ENCODE peak calls at places on chromosomes 1 and 21, in six cellular contexts. G is sigmoid colon, P is adrenal gland, C is BE2C, V is neural progenitor cell, I is breast epithelium. X is an unnamed sample.

GRCh38 chr1:12158362-12159092 is 8.3 kb upstream of the TNFRSF1B start:
- DNase-seq in G (no peak), C (no peak), V (peak; percentile 79), I (no peak), P (no peak), X (no peak)

GRCh38 chr1:39902121-39902807 is 547 bp upstream of the MYCL start:
- DNase-seq in V (no peak), I (peak; percentile 82), G (no peak), P (peak; percentile 52), C (peak; percentile 58), X (peak; percentile 67)

GRCh38 chr21:44519346-44520325 is 20.4 kb downstream of the KRTAP10-1 start:
- DNase-seq in P (no peak), V (no peak), I (no peak), C (no peak), G (no peak), X (no peak)

GRCh38 chr1:10943991-10944730 is 68.3 kb upstream of the TARDBP start:
- DNase-seq in C (peak; percentile 68), I (no peak), G (no peak), P (peak; percentile 22), V (no peak), X (peak; percentile 58)

GRCh38 chr1:172637522-172637921 is 21.4 kb upstream of the FASLG start:
- DNase-seq in C (no peak), G (no peak), V (no peak), P (no peak), I (no peak), X (no peak)

GRCh38 chr1:117655220-117655577 is 49.4 kb downstream of the TENT5C start:
- DNase-seq in V (no peak), C (peak; percentile 27), G (no peak), P (no peak), I (no peak), X (no peak)

GRCh38 chr1:65148548-65149390 is 766 bp downstream of the AK4 start:
- DNase-seq in G (peak; percentile 85), P (peak; percentile 18), I (no peak), C (peak; percentile 30), V (peak; percentile 61), X (peak; percentile 44)

GRCh38 chr1:94092210-94092613 is 28.7 kb downstream of the ABCA4 start:
- DNase-seq in I (no peak), V (no peak), C (no peak), P (peak; percentile 39), G (peak; percentile 60), X (no peak)

GRCh38 chr1:32818804-32819541 is 1.5 kb downstream of the S100PBP start:
- DNase-seq in C (no peak), I (no peak), G (no peak), V (no peak), P (no peak), X (no peak)

GRCh38 chr1:222084996-222085395 is 343.1 kb upstream of the DUSP10 start:
- DNase-seq in G (no peak), P (no peak), V (no peak), I (no peak), C (no peak), X (no peak)

GRCh38 chr1:53521900-53522552 is 62.8 kb downstream of the DMRTB1 start:
- DNase-seq in P (no peak), C (peak; percentile 39), V (no peak), I (no peak), G (no peak), X (no peak)

GRCh38 chr1:26811708-26812107 is 14.8 kb upstream of the ZDHHC18 start:
- DNase-seq in I (no peak), C (no peak), P (no peak), G (no peak), V (no peak), X (no peak)

GRCh38 chr1:77370161-77370560 is 88.3 kb downstream of the AK5 start:
- DNase-seq in G (no peak), C (no peak), V (no peak), I (no peak), P (no peak), X (no peak)

GRCh38 chr1:8670371-8670818 is 147.0 kb downstream of the RERE start:
- DNase-seq in P (no peak), C (no peak), I (no peak), V (no peak), G (no peak), X (no peak)

GRCh38 chr1:116477428-116477827 is 93.4 kb downstream of the CD58 start:
- DNase-seq in I (no peak), G (no peak), P (no peak), C (peak; percentile 57), V (no peak), X (no peak)

GRCh38 chr1:28172690-28173150 is 3.8 kb downstream of the PTAFR start:
- DNase-seq in V (no peak), G (no peak), P (peak; percentile 22), C (no peak), I (no peak), X (peak; percentile 37)

GRCh38 chr1:1115830-1116700 is at the start of gene C1orf159:
- DNase-seq in I (peak; percentile 98), V (peak; percentile 100), C (peak; percentile 99), P (peak; percentile 97), G (peak; percentile 99), X (peak; percentile 97)

GRCh38 chr1:1115136-1115829 is 606 bp downstream of the C1orf159 start:
- DNase-seq in V (peak; percentile 31), G (peak; percentile 67), P (no peak), I (peak; percentile 45), C (peak; percentile 10), X (no peak)

GRCh38 chr1:1117469-1117831 is 1.6 kb upstream of the C1orf159 start:
- DNase-seq in V (no peak), C (no peak), P (no peak), I (peak; percentile 52), G (peak; percentile 69), X (no peak)

GRCh38 chr1:1118011-1118892 is 2.4 kb upstream of the C1orf159 start:
- DNase-seq in C (no peak), I (peak; percentile 54), V (no peak), G (peak; percentile 61), P (no peak), X (peak; percentile 24)

GRCh38 chr1:1116701-1117468 is 996 bp upstream of the C1orf159 start:
- DNase-seq in I (peak; percentile 52), V (peak; percentile 54), G (peak; percentile 70), P (peak; percentile 36), C (no peak), X (no peak)
- H3K27me3 ChIP-seq in I (no peaks in the 10 kb centered on the region), V (peaks cover 44% of the 10 kb centered on the region), G (no peaks in the 10 kb centered on the region), P (no peaks in the 10 kb centered on the region), C (peaks cover 37% of the 10 kb centered on the region), X (no peaks in the 10 kb centered on the region)

DNA sequence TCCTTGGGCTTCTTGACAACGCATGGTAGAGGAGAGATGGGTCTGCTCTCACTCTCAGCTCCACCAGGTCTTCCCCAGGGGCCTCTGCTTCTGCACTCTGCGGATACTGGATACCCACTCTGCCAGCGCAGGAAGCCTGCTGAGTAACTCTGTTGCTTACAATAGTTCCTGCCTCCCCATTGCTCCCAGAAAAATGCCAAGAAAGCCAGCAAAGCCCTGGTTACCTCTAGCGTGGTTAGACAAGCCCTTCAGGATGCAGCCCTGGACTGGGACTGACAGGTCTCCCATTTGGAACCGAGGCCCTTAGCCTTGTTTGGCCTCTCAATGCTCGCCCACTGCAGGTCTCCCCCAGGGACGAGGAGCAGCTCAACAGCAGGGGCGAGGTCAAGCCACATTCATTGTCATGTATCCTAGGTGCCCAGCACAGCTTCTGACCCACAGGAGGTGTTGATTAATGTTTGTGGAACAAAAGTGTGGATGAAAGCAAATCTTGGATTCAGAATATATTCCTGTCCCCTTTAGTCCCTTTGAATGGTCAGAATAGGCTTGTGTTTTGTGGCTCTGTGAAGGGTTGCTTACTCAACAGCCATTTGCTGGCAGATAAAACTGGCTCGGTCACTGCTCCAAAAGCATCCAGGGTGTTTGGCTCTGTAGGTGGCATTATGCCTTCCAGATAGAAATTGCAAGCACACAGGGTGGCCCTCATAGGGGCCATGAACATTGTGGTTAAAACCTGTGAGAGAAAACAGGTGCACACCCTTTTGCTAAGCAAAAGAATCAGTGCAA is 58.9 kb downstream of the C1orf198 start:
- DNase-seq in C (no peak), V (no peak), P (no peak), I (no peak), G (no peak), X (no peak)
- TF ChIP-seq CTCF in C (no peak), V (no peak), P (no peak), I (no peak), G (no peak), X (no peak)

DNA sequence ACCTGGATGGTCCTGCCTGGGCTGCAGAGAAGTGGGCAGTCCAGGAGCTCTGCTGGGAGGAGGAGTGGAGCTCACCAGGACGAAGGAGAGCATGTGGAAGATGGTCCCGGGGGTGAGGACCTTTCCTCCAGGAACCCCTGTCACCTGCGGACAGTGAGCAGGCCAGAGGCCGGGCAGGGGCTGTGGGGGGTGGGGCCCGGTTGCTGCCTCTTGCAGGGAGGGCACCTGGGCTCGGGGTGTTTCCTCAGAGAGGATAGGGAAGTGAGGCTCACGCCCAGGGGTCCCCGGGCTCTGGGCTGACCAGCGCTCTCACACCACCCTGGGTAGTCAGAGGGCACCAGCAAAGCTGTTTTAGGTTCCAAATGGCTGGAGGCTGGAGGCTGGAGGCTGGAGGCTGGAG is 22.7 kb upstream of the PEX10 start:
- DNase-seq in V (no peak), G (no peak), P (no peak), I (no peak), C (no peak), X (no peak)
- H3K27me3 ChIP-seq in V (peaks cover 14% of the 10 kb centered on the region), G (peaks cover 33% of the 10 kb centered on the region), P (peaks cover 16% of the 10 kb centered on the region), I (peaks cover 19% of the 10 kb centered on the region), C (no peaks in the 10 kb centered on the region), X (no peaks in the 10 kb centered on the region)

GRCh38 chr1:156435551-156436318 is 64.8 kb downstream of the MEF2D start:
- DNase-seq in C (no peak), G (no peak), P (no peak), I (no peak), V (peak; percentile 61), X (no peak)
- TF ChIP-seq CTCF in C (no peak), G (no peak), P (no peak), I (no peak), V (no peak), X (no peak)

DNA sequence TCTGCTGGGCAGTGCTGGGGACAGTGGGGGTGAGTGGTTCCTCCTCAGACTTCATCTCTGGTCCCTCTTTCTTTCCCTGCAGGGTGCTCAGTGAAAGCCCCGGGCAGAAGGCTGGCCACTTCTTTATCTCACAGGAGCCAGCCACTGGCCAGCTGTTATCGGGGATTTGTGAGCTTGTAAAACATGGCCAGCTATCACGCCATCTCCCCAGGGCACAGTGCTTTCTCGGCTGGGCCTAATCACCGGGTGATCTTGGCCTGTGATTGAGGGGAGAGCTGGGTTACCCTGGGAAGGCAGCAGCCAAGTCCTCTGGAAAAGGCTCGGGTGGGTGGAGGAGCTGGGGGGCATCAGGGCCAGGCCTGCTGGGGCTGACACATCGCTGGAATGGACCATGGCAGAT is 83.0 kb downstream of the IGSF21 start:
- DNase-seq in V (peak; percentile 20), G (no peak), I (no peak), P (no peak), C (peak; percentile 44), X (no peak)
- H3K27me3 ChIP-seq in V (no peaks in the 10 kb centered on the region), G (no peaks in the 10 kb centered on the region), I (peaks cover 36% of the 10 kb centered on the region), P (peaks cover 2% of the 10 kb centered on the region), C (no peaks in the 10 kb centered on the region), X (no peaks in the 10 kb centered on the region)

DNA sequence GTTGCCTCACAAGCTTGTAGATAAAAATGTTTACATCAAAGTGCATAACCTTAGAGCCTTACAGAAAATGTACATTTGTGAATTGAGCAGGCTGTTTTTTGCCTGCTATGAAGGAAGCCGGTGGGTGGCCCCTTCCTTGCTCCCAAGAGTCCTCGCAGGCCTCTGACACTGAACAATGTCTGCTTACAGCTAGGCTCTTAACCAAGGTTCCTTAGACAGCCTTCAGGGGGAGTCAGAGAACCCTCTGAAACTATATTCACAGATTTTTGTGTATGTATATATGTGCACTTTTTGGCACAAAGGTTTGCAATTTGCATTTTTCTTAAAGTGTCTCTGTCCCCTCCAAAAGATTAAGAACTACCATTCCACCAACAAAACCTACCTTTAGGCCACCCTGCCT is 282.6 kb downstream of the BARHL2 start:
- DNase-seq in P (no peak), I (no peak), V (peak; percentile 51), G (no peak), C (no peak), X (no peak)
- TF ChIP-seq CTCF in P (no peak), I (no peak), V (peak; percentile 52), G (no peak), C (peak; percentile 15), X (no peak)